ENCODE peak calls at places on chromosome 1, in seven cellular contexts. M is kidney epithelial cell, X is GM19239, B is M059J, Z is substantia nigra, E is T follicular helper cell, U is GM13976. N is an unnamed sample.

GRCh38 chr1:53462213-53462612 is 3.0 kb downstream of the DMRTB1 start:
- DNase-seq in M (no peak), X (no peak), B (no peak), Z (no peak), E (no peak), U (no peak), N (no peak)

GRCh38 chr1:68136187-68136586 is 85.8 kb upstream of the DIRAS3 start:
- DNase-seq in M (no peak), X (no peak), B (peak), Z (no peak), E (no peak), U (no peak), N (no peak)

GRCh38 chr1:109500886-109501285 is 7.0 kb downstream of the CYB561D1 start:
- DNase-seq in M (no peak), X (no peak), B (no peak), Z (no peak), E (no peak), U (no peak), N (no peak)

GRCh38 chr1:9249534-9250335 is 15.2 kb downstream of the H6PD start:
- DNase-seq in M (no peak), X (peak), B (no peak), Z (peak), E (no peak), U (peak), N (peak)

GRCh38 chr1:48182441-48182840 is 40.1 kb upstream of the SLC5A9 start:
- DNase-seq in M (peak), X (no peak), B (no peak), Z (no peak), E (no peak), U (no peak), N (no peak)

GRCh38 chr1:17090844-17091243 is 28.4 kb downstream of the PADI2 start:
- DNase-seq in M (no peak), X (no peak), B (peak), Z (no peak), E (no peak), U (no peak), N (no peak)

GRCh38 chr1:204323887-204324286 is 35.8 kb downstream of the PLEKHA6 start:
- DNase-seq in M (peak), X (no peak), B (peak), Z (no peak), E (no peak), U (no peak), N (no peak)

GRCh38 chr1:216778763-216779162 is 55.5 kb upstream of the ESRRG start:
- DNase-seq in M (no peak), X (no peak), B (peak), Z (no peak), E (no peak), U (no peak), N (no peak)

GRCh38 chr1:55192093-55192492 is 23.1 kb downstream of the USP24 start:
- DNase-seq in M (no peak), X (no peak), B (no peak), Z (no peak), E (no peak), U (no peak), N (no peak)

GRCh38 chr1:228647523-228648444 is 87.5 kb upstream of the RHOU start:
- DNase-seq in M (peak), X (no peak), B (peak), Z (no peak), E (no peak), U (peak), N (peak)

GRCh38 chr1:41465741-41466140 is 18.7 kb downstream of the EDN2 start:
- DNase-seq in M (no peak), X (no peak), B (no peak), Z (no peak), E (no peak), U (no peak), N (no peak)

GRCh38 chr1:228288536-228289238 is 80.8 kb downstream of the OBSCN start:
- DNase-seq in M (no peak), X (no peak), B (no peak), Z (no peak), E (no peak), U (no peak), N (no peak)

GRCh38 chr1:152050886-152051764 is 14.3 kb upstream of the S100A11 start:
- DNase-seq in M (no peak), X (no peak), B (peak), Z (no peak), E (no peak), U (no peak), N (no peak)

GRCh38 chr1:25110480-25110879 is 121.8 kb downstream of the SYF2 start:
- DNase-seq in M (no peak), X (no peak), B (no peak), Z (no peak), E (no peak), U (no peak), N (no peak)

GRCh38 chr1:116256875-116257823 is 115.9 kb upstream of the ATP1A1 start:
- DNase-seq in M (no peak), X (no peak), B (no peak), Z (no peak), E (no peak), U (no peak), N (no peak)

GRCh38 chr1:162847839-162848453 is 13.0 kb downstream of the CCDC190 start:
- DNase-seq in M (no peak), X (peak), B (peak), Z (peak), E (peak), U (peak), N (peak)

GRCh38 chr1:66758247-66758755 is 6.0 kb downstream of the DYNLT5 start:
- DNase-seq in M (no peak), X (peak), B (no peak), Z (no peak), E (no peak), U (peak), N (no peak)

GRCh38 chr1:24202987-24203386 is 15.9 kb upstream of the IFNLR1 start:
- DNase-seq in M (no peak), X (no peak), B (no peak), Z (no peak), E (no peak), U (no peak), N (no peak)

GRCh38 chr1:152162826-152163463 is 3.9 kb upstream of the RPTN start:
- DNase-seq in M (peak), X (no peak), B (peak), Z (no peak), E (no peak), U (no peak), N (no peak)

GRCh38 chr1:209095627-209096595 is 487.6 kb upstream of the CAMK1G start:
- DNase-seq in M (peak), X (no peak), B (peak), Z (no peak), E (no peak), U (no peak), N (no peak)

GRCh38 chr1:12125422-12126355 is 41.1 kb upstream of the TNFRSF1B start:
- DNase-seq in M (no peak), X (no peak), B (no peak), Z (no peak), E (no peak), U (no peak), N (no peak)

GRCh38 chr1:85344256-85344694 is 67.8 kb upstream of the BCL10 start:
- DNase-seq in M (no peak), X (no peak), B (peak), Z (peak), E (no peak), U (no peak), N (peak)

GRCh38 chr1:29638281-29638680 is 402.0 kb downstream of the PTPRU start:
- DNase-seq in M (no peak), X (no peak), B (no peak), Z (no peak), E (no peak), U (no peak), N (no peak)

GRCh38 chr1:93716974-93717373 is 35.3 kb upstream of the BCAR3 start:
- DNase-seq in M (no peak), X (no peak), B (peak), Z (no peak), E (no peak), U (no peak), N (no peak)

GRCh38 chr1:6447818-6448748 is 17.9 kb downstream of the TNFRSF25 start:
- DNase-seq in M (no peak), X (no peak), B (no peak), Z (no peak), E (peak), U (no peak), N (peak)

GRCh38 chr1:178134061-178134460 is 40.2 kb downstream of the RASAL2 start:
- DNase-seq in M (peak), X (no peak), B (peak), Z (no peak), E (no peak), U (no peak), N (no peak)

GRCh38 chr1:204380293-204380831 is 20.6 kb upstream of the PLEKHA6 start:
- DNase-seq in M (no peak), X (no peak), B (no peak), Z (no peak), E (no peak), U (no peak), N (no peak)